ENCODE peak calls at places on chromosome 15, in four cellular contexts. B is foreskin fibroblast, A is skeletal muscle cell, O is IMR-90. K is an unnamed sample.

GRCh38 chr15:45645026-45645980 is 10.5 kb downstream of the SQOR start:
- DNase-seq in B (peak), A (peak), O (peak), K (peak)

GRCh38 chr15:86016750-86017149 is 62.9 kb upstream of the AGBL1 start:
- DNase-seq in B (no peak), A (no peak), O (no peak), K (no peak)

GRCh38 chr15:70526221-70526973 is 237.0 kb downstream of the UACA start:
- DNase-seq in B (peak), A (peak), O (peak), K (peak)

GRCh38 chr15:72205273-72205672 is 7.7 kb upstream of the GRAMD2A start:
- DNase-seq in B (no peak), A (no peak), O (no peak), K (no peak)

GRCh38 chr15:78205856-78206255 is 28.5 kb downstream of the ACSBG1 start:
- DNase-seq in B (no peak), A (no peak), O (no peak), K (no peak)

GRCh38 chr15:72873379-72874233 is 90.0 kb upstream of the ADPGK start:
- DNase-seq in B (no peak), A (no peak), O (no peak), K (no peak)

GRCh38 chr15:74251187-74251811 is 15.2 kb downstream of the CCDC33 start:
- DNase-seq in B (no peak), A (no peak), O (no peak), K (no peak)

GRCh38 chr15:38176155-38176554 is 76.5 kb upstream of the SPRED1 start:
- DNase-seq in B (peak), A (peak), O (peak), K (no peak)

GRCh38 chr15:39592500-39592899 is 11.6 kb downstream of the THBS1 start:
- DNase-seq in B (peak), A (no peak), O (peak), K (peak)

GRCh38 chr15:100249096-100249815 is 92.5 kb downstream of the ADAMTS17 start:
- DNase-seq in B (no peak), A (no peak), O (no peak), K (no peak)